ENCODE peak calls at places on chromosomes 16 and 17, in four cellular contexts. One of them, this sample, is unnamed. For H3K9me3 and H3K27me3, the result is how much of the 10 kb centered on the place peaks cover.

GRCh38 chr16:57383276-57384247 is 11.3 kb downstream of the CX3CL1 start:
- DNase-seq in thoracic aorta: no peak
- DNase-seq in IMR-90: peak
- DNase-seq in sigmoid colon: no peak
- DNase-seq in this sample: peak

GRCh38 chr16:28163699-28164584 is 47.8 kb downstream of the XPO6 start:
- DNase-seq in thoracic aorta: no peak
- DNase-seq in IMR-90: peak
- DNase-seq in sigmoid colon: no peak
- DNase-seq in this sample: no peak

GRCh38 chr16:81729451-81729850 is 49.6 kb upstream of the PLCG2 start:
- DNase-seq in thoracic aorta: no peak
- DNase-seq in IMR-90: no peak
- DNase-seq in sigmoid colon: no peak
- DNase-seq in this sample: no peak

GRCh38 chr16:88301431-88301830 is 81.3 kb upstream of the ZNF469 start:
- DNase-seq in thoracic aorta: no peak
- DNase-seq in IMR-90: no peak
- DNase-seq in sigmoid colon: no peak
- DNase-seq in this sample: no peak

GRCh38 chr17:37292429-37293139 is 83.2 kb upstream of the C17orf78 start:
- DNase-seq in thoracic aorta: no peak
- DNase-seq in IMR-90: no peak
- DNase-seq in sigmoid colon: no peak
- DNase-seq in this sample: no peak

GRCh38 chr16:75061677-75062076 is 54.9 kb downstream of the LDHD start:
- DNase-seq in thoracic aorta: no peak
- DNase-seq in IMR-90: no peak
- DNase-seq in sigmoid colon: peak
- DNase-seq in this sample: no peak

GRCh38 chr16:132120-132519 is 6.4 kb downstream of the NPRL3 start:
- DNase-seq in thoracic aorta: no peak
- DNase-seq in IMR-90: no peak
- DNase-seq in sigmoid colon: no peak
- DNase-seq in this sample: no peak

GRCh38 chr17:27937026-27937546 is 43.9 kb upstream of the LYRM9 start:
- DNase-seq in thoracic aorta: no peak
- DNase-seq in IMR-90: no peak
- DNase-seq in sigmoid colon: no peak
- DNase-seq in this sample: no peak

GRCh38 chr17:9982159-9982558 is 77.1 kb upstream of the RCVRN start:
- DNase-seq in thoracic aorta: no peak
- DNase-seq in IMR-90: no peak
- DNase-seq in sigmoid colon: peak
- DNase-seq in this sample: peak

GRCh38 chr17:19724501-19725420 is 8.4 kb upstream of the SLC47A2 start:
- DNase-seq in thoracic aorta: no peak
- DNase-seq in IMR-90: no peak
- DNase-seq in sigmoid colon: peak
- DNase-seq in this sample: no peak

GRCh38 chr16:57444711-57445110 is 2.5 kb downstream of the CIAPIN1 start:
- DNase-seq in thoracic aorta: no peak
- DNase-seq in IMR-90: peak
- DNase-seq in sigmoid colon: no peak
- DNase-seq in this sample: no peak

DNA sequence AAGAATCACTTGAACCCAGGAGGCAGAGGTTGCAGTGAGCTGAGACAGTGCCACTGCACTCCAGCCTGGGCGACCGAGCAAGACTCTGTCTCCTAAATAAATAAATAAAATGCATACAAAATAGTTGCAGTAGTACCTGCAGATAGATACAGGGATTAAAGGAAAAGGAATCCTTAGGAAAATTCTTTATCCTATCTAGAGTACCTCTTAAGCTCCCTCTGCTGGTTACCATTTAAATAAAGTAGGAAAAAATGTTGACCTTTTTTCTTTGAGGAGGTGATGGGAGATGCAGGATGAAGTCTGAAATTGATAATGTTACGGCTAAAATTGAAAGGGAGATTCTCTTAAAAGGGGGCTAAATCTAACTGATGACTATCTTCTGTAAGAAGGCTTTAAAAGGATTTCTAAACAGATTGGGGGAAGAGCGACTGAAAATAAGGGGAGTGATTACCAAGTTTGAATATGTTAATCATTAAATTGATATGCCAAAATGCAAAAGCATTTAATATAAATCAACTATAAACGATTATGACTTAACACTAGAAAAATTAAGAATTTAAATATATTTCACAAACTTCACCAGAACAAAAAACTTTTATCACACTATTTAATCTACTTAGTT is 29.4 kb downstream of the C16orf87 start:
- DNase-seq in thoracic aorta: no peak
- DNase-seq in IMR-90: peak
- DNase-seq in sigmoid colon: no peak
- DNase-seq in this sample: peak
- TF ChIP-seq CTCF in thoracic aorta: peak
- TF ChIP-seq CTCF in IMR-90: peak
- TF ChIP-seq CTCF in sigmoid colon: no peak
- TF ChIP-seq CTCF in this sample: peak

GRCh38 chr16:35687781-35688180 is 2228.4 kb downstream of the TP53TG3F start:
- DNase-seq in thoracic aorta: no peak
- DNase-seq in IMR-90: no peak
- DNase-seq in sigmoid colon: no peak
- DNase-seq in this sample: no peak
- H3K9me3 ChIP-seq in thoracic aorta: under half
- H3K9me3 ChIP-seq in IMR-90: under half
- H3K9me3 ChIP-seq in sigmoid colon: under half
- H3K9me3 ChIP-seq in this sample: under half

DNA sequence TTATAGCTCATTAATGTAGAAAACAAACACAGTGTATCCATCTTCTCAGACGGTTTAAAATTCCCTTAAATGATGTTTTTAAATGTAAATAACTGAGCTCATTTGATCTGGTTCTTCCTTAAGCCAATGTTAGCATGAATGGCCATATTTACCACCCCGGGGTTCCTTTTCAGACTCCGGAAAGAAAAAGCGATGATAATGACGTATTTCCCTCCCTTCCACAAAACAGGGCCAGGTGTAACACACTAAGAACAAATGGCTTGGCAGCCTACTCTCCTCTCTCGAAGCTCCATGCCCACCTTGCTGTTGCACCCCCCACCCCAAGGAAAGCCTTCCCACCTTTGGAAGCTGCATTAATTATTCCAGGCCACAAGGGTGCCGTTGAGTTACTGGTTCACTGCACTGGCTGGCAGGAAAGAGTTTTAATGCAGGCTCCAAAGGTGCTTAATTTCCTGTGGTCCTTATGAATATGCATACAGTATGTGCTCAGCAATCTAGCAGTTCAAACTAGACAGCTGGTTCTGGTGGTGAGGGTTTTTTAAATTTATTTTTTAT is 378.9 kb downstream of the WWOX start:
- DNase-seq in thoracic aorta: no peak
- DNase-seq in IMR-90: no peak
- DNase-seq in sigmoid colon: no peak
- DNase-seq in this sample: no peak
- H3K27me3 ChIP-seq in thoracic aorta: under half
- H3K27me3 ChIP-seq in IMR-90: under half
- H3K27me3 ChIP-seq in sigmoid colon: under half
- H3K27me3 ChIP-seq in this sample: under half

GRCh38 chr17:46193246-46193625 is at the start of gene KANSL1:
- DNase-seq in thoracic aorta: peak
- DNase-seq in IMR-90: peak
- DNase-seq in sigmoid colon: peak
- DNase-seq in this sample: peak
- TF ChIP-seq CTCF in thoracic aorta: peak
- TF ChIP-seq CTCF in IMR-90: peak
- TF ChIP-seq CTCF in sigmoid colon: no peak
- TF ChIP-seq CTCF in this sample: no peak

GRCh38 chr16:31810863-31811262 is 62.7 kb upstream of the ZNF267 start:
- DNase-seq in thoracic aorta: no peak
- DNase-seq in IMR-90: no peak
- DNase-seq in sigmoid colon: no peak
- DNase-seq in this sample: no peak
- H3K9me3 ChIP-seq in thoracic aorta: under half
- H3K9me3 ChIP-seq in IMR-90: under half
- H3K9me3 ChIP-seq in sigmoid colon: under half
- H3K9me3 ChIP-seq in this sample: under half

GRCh38 chr16:84442416-84443145 is 61.9 kb downstream of the MEAK7 start:
- DNase-seq in thoracic aorta: no peak
- DNase-seq in IMR-90: no peak
- DNase-seq in sigmoid colon: no peak
- DNase-seq in this sample: no peak
- H3K27me3 ChIP-seq in thoracic aorta: under half
- H3K27me3 ChIP-seq in IMR-90: under half
- H3K27me3 ChIP-seq in sigmoid colon: under half
- H3K27me3 ChIP-seq in this sample: under half

DNA sequence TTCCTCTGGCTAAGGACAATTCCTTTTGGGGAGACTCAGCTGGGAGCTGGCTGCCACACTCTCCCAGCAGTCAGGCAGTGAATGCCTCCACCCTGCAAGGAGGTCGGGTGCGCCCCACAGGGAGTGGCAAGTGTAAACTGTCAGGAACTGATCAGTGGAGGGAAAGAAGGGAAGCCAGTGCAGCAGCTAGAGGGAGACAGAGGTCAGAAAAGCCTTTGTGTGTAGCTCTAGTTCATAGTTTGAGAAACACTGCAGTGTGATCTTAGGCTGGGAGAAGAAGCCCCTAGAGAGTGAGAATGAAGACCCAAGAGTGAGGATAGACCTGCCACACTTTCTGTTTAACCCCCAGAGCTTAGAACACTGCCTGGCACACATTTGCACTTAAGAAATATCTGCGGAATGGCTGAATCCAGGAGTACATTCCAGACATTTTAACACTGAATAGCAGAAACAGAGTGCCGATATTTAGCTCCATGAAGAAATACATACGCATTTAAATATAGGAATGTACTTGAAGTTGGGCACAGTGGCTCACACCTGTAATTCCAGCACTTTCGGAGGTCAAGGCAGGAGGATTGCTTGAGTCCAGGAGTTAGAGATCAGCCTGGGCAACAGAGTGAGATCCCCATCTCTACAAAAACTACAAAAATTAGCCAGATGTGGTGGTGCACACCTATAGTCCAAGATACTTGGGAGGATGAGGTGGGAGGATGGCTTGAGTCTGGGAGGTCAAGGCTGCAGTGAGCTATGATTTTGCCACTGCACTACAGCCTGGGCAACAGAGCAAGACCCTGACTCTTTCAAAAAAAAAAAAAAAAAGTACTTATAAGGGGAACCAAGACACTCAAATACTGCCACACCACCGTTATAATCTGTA is 11.1 kb upstream of the SLC5A11 start:
- DNase-seq in thoracic aorta: no peak
- DNase-seq in IMR-90: peak
- DNase-seq in sigmoid colon: peak
- DNase-seq in this sample: peak
- TF ChIP-seq CTCF in thoracic aorta: no peak
- TF ChIP-seq CTCF in IMR-90: peak
- TF ChIP-seq CTCF in sigmoid colon: no peak
- TF ChIP-seq CTCF in this sample: peak

DNA sequence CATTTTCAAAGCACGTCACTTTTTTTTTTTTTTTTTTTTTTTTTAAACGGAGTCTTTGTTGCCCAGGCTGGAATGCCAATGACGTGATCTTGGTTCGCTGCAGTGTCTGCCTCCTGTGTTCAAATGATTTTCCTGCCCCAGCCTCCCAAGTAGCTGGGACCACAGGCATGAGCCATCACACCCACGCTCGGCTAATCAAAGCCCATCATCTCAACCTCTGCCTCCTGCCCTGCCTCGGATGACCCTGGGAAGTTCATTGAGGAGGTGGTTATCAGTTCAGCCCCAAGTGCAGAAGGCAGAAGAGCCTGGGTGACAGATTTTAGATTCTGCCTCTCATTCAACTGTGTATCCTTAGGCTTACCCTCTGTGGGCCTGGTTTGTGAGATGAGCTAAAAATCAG is 484.9 kb upstream of the EEF2KMT start:
- DNase-seq in thoracic aorta: no peak
- DNase-seq in IMR-90: no peak
- DNase-seq in sigmoid colon: no peak
- DNase-seq in this sample: no peak
- H3K9me3 ChIP-seq in thoracic aorta: under half
- H3K9me3 ChIP-seq in IMR-90: under half
- H3K9me3 ChIP-seq in sigmoid colon: under half
- H3K9me3 ChIP-seq in this sample: under half

This sample was measured in Caco-2.